ENCODE peak calls at places on chromosomes 4 and X, in four cellular contexts. One of them, this sample, is unnamed.

GRCh38 chr4:113505057-113505456 is 256.5 kb downstream of the CAMK2D start:
- DNase-seq in SK-N-SH: no peak
- DNase-seq in suprapubic skin: no peak
- DNase-seq in sigmoid colon: no peak
- DNase-seq in this sample: no peak

GRCh38 chrX:136889269-136889668 is 8.7 kb upstream of the RBMX start:
- DNase-seq in SK-N-SH: no peak
- DNase-seq in suprapubic skin: no peak
- DNase-seq in sigmoid colon: no peak
- DNase-seq in this sample: no peak

GRCh38 chrX:103552236-103552635 is 32.9 kb upstream of the RAB40A start:
- DNase-seq in sigmoid colon: no peak
- DNase-seq in SK-N-SH: no peak
- DNase-seq in suprapubic skin: no peak
- DNase-seq in this sample: no peak

GRCh38 chr4:92776080-92776479 is 472.3 kb downstream of the GRID2 start:
- DNase-seq in SK-N-SH: no peak
- DNase-seq in sigmoid colon: no peak
- DNase-seq in suprapubic skin: no peak
- DNase-seq in this sample: no peak

GRCh38 chr4:166252487-166253402 is 379.7 kb downstream of the TLL1 start:
- DNase-seq in SK-N-SH: peak; percentile 3
- DNase-seq in suprapubic skin: no peak
- DNase-seq in sigmoid colon: no peak
- DNase-seq in this sample: no peak

GRCh38 chr4:804804-805203 is 21.1 kb downstream of the CPLX1 start:
- DNase-seq in SK-N-SH: no peak
- DNase-seq in suprapubic skin: no peak
- DNase-seq in sigmoid colon: no peak
- DNase-seq in this sample: no peak

GRCh38 chr4:11615601-11616000 is 186.9 kb upstream of the HS3ST1 start:
- DNase-seq in sigmoid colon: no peak
- DNase-seq in suprapubic skin: no peak
- DNase-seq in SK-N-SH: no peak
- DNase-seq in this sample: no peak

GRCh38 chr4:99664703-99665102 is 7.1 kb upstream of the C4orf54 start:
- DNase-seq in suprapubic skin: no peak
- DNase-seq in SK-N-SH: no peak
- DNase-seq in sigmoid colon: no peak
- DNase-seq in this sample: no peak

GRCh38 chr4:74433541-74434172 is 11.3 kb upstream of the AREG start:
- DNase-seq in sigmoid colon: no peak
- DNase-seq in SK-N-SH: peak; percentile 8
- DNase-seq in suprapubic skin: no peak
- DNase-seq in this sample: no peak

GRCh38 chrX:40172169-40172979 is 74.6 kb upstream of the BCOR start:
- DNase-seq in suprapubic skin: no peak
- DNase-seq in sigmoid colon: peak; percentile 88
- DNase-seq in SK-N-SH: no peak
- DNase-seq in this sample: peak; percentile 50

GRCh38 chrX:119734897-119735339 is 23.5 kb upstream of the SOWAHD start:
- DNase-seq in SK-N-SH: peak; percentile 35
- DNase-seq in sigmoid colon: peak; percentile 78
- DNase-seq in suprapubic skin: no peak
- DNase-seq in this sample: no peak

GRCh38 chr4:165175879-165176278 is 31.5 kb upstream of the KLHL2 start:
- DNase-seq in sigmoid colon: no peak
- DNase-seq in SK-N-SH: no peak
- DNase-seq in suprapubic skin: no peak
- DNase-seq in this sample: no peak

GRCh38 chr4:54992266-54992665 is 133.1 kb downstream of the KDR start:
- DNase-seq in suprapubic skin: no peak
- DNase-seq in sigmoid colon: no peak
- DNase-seq in SK-N-SH: no peak
- DNase-seq in this sample: no peak

GRCh38 chr4:114924311-114924710 is 189.1 kb downstream of the NDST4 start:
- DNase-seq in SK-N-SH: no peak
- DNase-seq in sigmoid colon: no peak
- DNase-seq in suprapubic skin: no peak
- DNase-seq in this sample: no peak

DNA sequence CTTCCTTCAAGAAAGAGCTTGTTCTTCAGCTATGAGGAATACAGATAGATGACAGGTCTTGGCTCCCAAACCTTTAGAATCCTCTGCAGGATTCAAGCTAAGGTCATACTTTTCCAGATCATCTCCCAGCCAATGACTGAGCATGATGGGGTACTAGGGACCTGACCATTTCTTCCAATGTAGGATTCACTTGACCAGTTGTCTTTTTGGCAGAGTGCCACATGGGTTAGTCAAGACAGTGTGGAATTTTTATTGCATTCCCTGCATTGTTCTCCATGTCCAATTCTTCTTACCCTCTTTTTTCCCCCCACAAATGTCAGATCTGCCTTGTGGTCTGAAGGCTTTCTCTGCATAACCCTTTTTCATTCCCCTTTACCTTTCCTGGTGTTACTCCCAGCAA is 99.5 kb downstream of the CCSER1 start:
- DNase-seq in SK-N-SH: no peak
- DNase-seq in sigmoid colon: no peak
- DNase-seq in suprapubic skin: no peak
- DNase-seq in this sample: no peak
- H3K4me1 ChIP-seq in SK-N-SH: no peaks in the 10 kb centered on the region
- H3K4me1 ChIP-seq in sigmoid colon: no peaks in the 10 kb centered on the region
- H3K4me1 ChIP-seq in suprapubic skin: no peaks in the 10 kb centered on the region
- H3K4me1 ChIP-seq in this sample: no peaks in the 10 kb centered on the region

GRCh38 chrX:34918856-34919255 is 23.7 kb upstream of the FAM47B start:
- DNase-seq in sigmoid colon: no peak
- DNase-seq in SK-N-SH: peak; percentile 12
- DNase-seq in suprapubic skin: no peak
- DNase-seq in this sample: peak; percentile 4
- TF ChIP-seq CTCF in sigmoid colon: no peak
- TF ChIP-seq CTCF in SK-N-SH: peak; percentile 63
- TF ChIP-seq CTCF in suprapubic skin: no peak
- TF ChIP-seq CTCF in this sample: no peak

DNA sequence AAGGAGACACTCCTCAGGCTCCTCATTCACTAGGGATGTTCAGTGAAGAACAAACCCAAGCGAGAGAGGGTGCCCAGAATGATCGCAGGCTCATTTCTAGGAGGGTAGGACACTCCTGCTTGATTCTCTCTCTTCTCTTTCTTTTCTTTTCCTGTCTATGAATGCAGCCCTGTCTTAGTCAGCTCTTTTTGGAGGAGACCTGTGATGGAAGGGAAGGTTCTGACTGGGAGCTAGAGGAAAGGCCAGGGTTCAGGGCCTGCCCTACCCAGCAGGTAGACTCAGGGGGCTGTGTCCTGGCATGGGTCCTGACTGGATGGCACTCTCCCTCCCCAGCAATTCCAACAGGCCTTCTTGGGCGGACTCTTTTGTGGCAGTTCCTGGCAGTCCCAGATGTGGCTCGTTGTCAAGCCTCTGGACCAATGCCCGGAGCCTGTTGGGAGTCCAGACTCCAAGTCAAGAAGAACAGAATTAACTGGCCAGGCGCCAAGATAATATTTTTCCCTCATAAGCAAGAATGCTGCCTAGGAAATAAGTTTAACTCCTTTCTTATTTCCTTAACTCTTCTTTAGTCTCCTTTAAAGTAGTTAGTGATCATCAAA is 139.4 kb upstream of the SCML1 start:
- DNase-seq in sigmoid colon: peak; percentile 90
- DNase-seq in SK-N-SH: peak; percentile 17
- DNase-seq in suprapubic skin: peak; percentile 88
- DNase-seq in this sample: peak; percentile 53
- TF ChIP-seq POLR2AphosphoS5 in sigmoid colon: no peak
- TF ChIP-seq POLR2AphosphoS5 in SK-N-SH: no peak
- TF ChIP-seq POLR2AphosphoS5 in suprapubic skin: no peak
- TF ChIP-seq POLR2AphosphoS5 in this sample: no peak

GRCh38 chr4:161990721-161991120 is 173.1 kb downstream of the FSTL5 start:
- DNase-seq in sigmoid colon: no peak
- DNase-seq in SK-N-SH: no peak
- DNase-seq in suprapubic skin: no peak
- DNase-seq in this sample: no peak
- H3K4me1 ChIP-seq in sigmoid colon: no peaks in the 10 kb centered on the region
- H3K4me1 ChIP-seq in SK-N-SH: no peaks in the 10 kb centered on the region
- H3K4me1 ChIP-seq in suprapubic skin: no peaks in the 10 kb centered on the region
- H3K4me1 ChIP-seq in this sample: no peaks in the 10 kb centered on the region

DNA sequence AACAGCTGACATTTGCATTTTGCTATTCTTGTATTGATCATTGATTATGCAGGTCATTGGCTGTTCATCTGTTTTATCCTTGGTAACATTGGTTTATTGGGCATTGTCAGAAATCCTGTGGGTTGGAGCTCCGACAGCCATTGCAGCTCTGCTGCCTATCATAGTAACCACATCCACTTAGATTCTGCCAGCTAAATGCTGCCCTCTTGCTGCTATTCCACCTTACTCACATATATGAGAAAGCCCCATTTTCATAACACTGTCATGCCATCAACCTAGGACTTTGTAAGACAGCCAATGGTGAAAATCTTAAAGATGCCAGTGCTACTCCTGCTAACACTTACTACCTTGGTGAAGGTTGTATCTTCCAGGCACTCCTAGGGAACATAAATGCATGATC is 187.3 kb upstream of the CXCL13 start:
- DNase-seq in sigmoid colon: no peak
- DNase-seq in suprapubic skin: no peak
- DNase-seq in SK-N-SH: peak; percentile 8
- DNase-seq in this sample: no peak
- TF ChIP-seq CTCF in sigmoid colon: no peak
- TF ChIP-seq CTCF in suprapubic skin: no peak
- TF ChIP-seq CTCF in SK-N-SH: peak; percentile 41
- TF ChIP-seq CTCF in this sample: peak; percentile 46

DNA sequence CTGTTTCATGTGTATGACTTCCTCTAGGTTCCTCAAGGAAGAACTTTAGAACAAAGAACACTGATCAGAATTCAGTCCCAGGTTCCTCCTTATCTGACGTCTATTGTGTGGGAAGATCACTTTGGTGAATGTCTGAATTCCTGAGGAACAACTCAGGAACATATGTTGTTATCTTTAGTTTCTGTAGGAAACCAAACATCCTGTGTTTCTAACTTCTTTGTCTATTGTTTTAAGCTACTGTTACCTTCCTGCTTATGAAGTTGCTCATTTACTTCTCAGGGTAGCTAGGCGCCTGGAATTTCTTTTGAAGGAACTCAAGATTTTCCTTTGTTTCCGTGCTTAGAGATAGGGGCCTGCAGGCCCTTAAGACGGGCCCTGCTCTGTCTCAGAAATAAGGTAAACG is 46.2 kb downstream of the MAGEB5 start:
- DNase-seq in sigmoid colon: no peak
- DNase-seq in SK-N-SH: no peak
- DNase-seq in suprapubic skin: no peak
- DNase-seq in this sample: no peak
- TF ChIP-seq POLR2AphosphoS5 in sigmoid colon: no peak
- TF ChIP-seq POLR2AphosphoS5 in SK-N-SH: no peak
- TF ChIP-seq POLR2AphosphoS5 in suprapubic skin: no peak
- TF ChIP-seq POLR2AphosphoS5 in this sample: no peak